ENCODE peak calls at places on chromosomes 4 and X, in eight cellular contexts. One of them, this sample, is unnamed.

GRCh38 chr4:126915999-126916625 is 716.6 kb upstream of the INTU start:
- DNase-seq in GM20000: no peak
- DNase-seq in GM19239: no peak
- DNase-seq in KBM-7: no peak
- DNase-seq in uterus: no peak
- DNase-seq in EL: no peak
- DNase-seq in NAMALWA: no peak
- DNase-seq in stimulated activated effector memory CD8-positive, alpha-beta T cell treated with anti-CD3 and anti-CD28 coated beads, Interleukin-12 subunit alpha, Interleukin-12 subunit beta, amount 100 ng/mL, for 72 hours: no peak
- DNase-seq in this sample: no peak

GRCh38 chrX:153438522-153438921 is 7.3 kb downstream of the TREX2 start:
- DNase-seq in GM20000: no peak
- DNase-seq in GM19239: no peak
- DNase-seq in KBM-7: peak
- DNase-seq in uterus: no peak
- DNase-seq in EL: peak
- DNase-seq in NAMALWA: peak
- DNase-seq in stimulated activated effector memory CD8-positive, alpha-beta T cell treated with anti-CD3 and anti-CD28 coated beads, Interleukin-12 subunit alpha, Interleukin-12 subunit beta, amount 100 ng/mL, for 72 hours: no peak
- DNase-seq in this sample: peak

GRCh38 chr4:2354127-2354526 is 64.3 kb downstream of the ZFYVE28 start:
- DNase-seq in GM20000: no peak
- DNase-seq in GM19239: no peak
- DNase-seq in KBM-7: no peak
- DNase-seq in uterus: peak
- DNase-seq in EL: no peak
- DNase-seq in NAMALWA: peak
- DNase-seq in stimulated activated effector memory CD8-positive, alpha-beta T cell treated with anti-CD3 and anti-CD28 coated beads, Interleukin-12 subunit alpha, Interleukin-12 subunit beta, amount 100 ng/mL, for 72 hours: no peak
- DNase-seq in this sample: peak

GRCh38 chr4:156633846-156634245 is 337.8 kb downstream of the PDGFC start:
- DNase-seq in GM20000: no peak
- DNase-seq in GM19239: no peak
- DNase-seq in KBM-7: no peak
- DNase-seq in uterus: no peak
- DNase-seq in EL: no peak
- DNase-seq in NAMALWA: no peak
- DNase-seq in stimulated activated effector memory CD8-positive, alpha-beta T cell treated with anti-CD3 and anti-CD28 coated beads, Interleukin-12 subunit alpha, Interleukin-12 subunit beta, amount 100 ng/mL, for 72 hours: no peak
- DNase-seq in this sample: no peak

GRCh38 chrX:25344191-25344936 is 328.6 kb upstream of the ARX start:
- DNase-seq in GM20000: no peak
- DNase-seq in GM19239: no peak
- DNase-seq in KBM-7: no peak
- DNase-seq in uterus: no peak
- DNase-seq in EL: no peak
- DNase-seq in NAMALWA: no peak
- DNase-seq in stimulated activated effector memory CD8-positive, alpha-beta T cell treated with anti-CD3 and anti-CD28 coated beads, Interleukin-12 subunit alpha, Interleukin-12 subunit beta, amount 100 ng/mL, for 72 hours: no peak
- DNase-seq in this sample: no peak

GRCh38 chr4:81021526-81021944 is 9.0 kb upstream of the BMP3 start:
- DNase-seq in GM20000: no peak
- DNase-seq in GM19239: no peak
- DNase-seq in KBM-7: no peak
- DNase-seq in uterus: no peak
- DNase-seq in EL: no peak
- DNase-seq in NAMALWA: no peak
- DNase-seq in stimulated activated effector memory CD8-positive, alpha-beta T cell treated with anti-CD3 and anti-CD28 coated beads, Interleukin-12 subunit alpha, Interleukin-12 subunit beta, amount 100 ng/mL, for 72 hours: no peak
- DNase-seq in this sample: no peak

GRCh38 chrX:10726647-10727046 is 106.3 kb upstream of the MID1 start:
- DNase-seq in GM20000: no peak
- DNase-seq in GM19239: no peak
- DNase-seq in KBM-7: no peak
- DNase-seq in uterus: no peak
- DNase-seq in EL: peak
- DNase-seq in NAMALWA: no peak
- DNase-seq in stimulated activated effector memory CD8-positive, alpha-beta T cell treated with anti-CD3 and anti-CD28 coated beads, Interleukin-12 subunit alpha, Interleukin-12 subunit beta, amount 100 ng/mL, for 72 hours: no peak
- DNase-seq in this sample: no peak

GRCh38 chr4:57426779-57427395 is 316.7 kb upstream of the IGFBP7 start:
- DNase-seq in GM20000: peak
- DNase-seq in GM19239: peak
- DNase-seq in KBM-7: peak
- DNase-seq in uterus: no peak
- DNase-seq in EL: peak
- DNase-seq in NAMALWA: peak
- DNase-seq in stimulated activated effector memory CD8-positive, alpha-beta T cell treated with anti-CD3 and anti-CD28 coated beads, Interleukin-12 subunit alpha, Interleukin-12 subunit beta, amount 100 ng/mL, for 72 hours: no peak
- DNase-seq in this sample: peak

GRCh38 chr4:7103031-7103598 is 35.3 kb upstream of the GRPEL1 start:
- DNase-seq in GM20000: peak
- DNase-seq in GM19239: peak
- DNase-seq in KBM-7: peak
- DNase-seq in uterus: peak
- DNase-seq in EL: peak
- DNase-seq in NAMALWA: peak
- DNase-seq in stimulated activated effector memory CD8-positive, alpha-beta T cell treated with anti-CD3 and anti-CD28 coated beads, Interleukin-12 subunit alpha, Interleukin-12 subunit beta, amount 100 ng/mL, for 72 hours: peak
- DNase-seq in this sample: peak

GRCh38 chr4:25856756-25857155 is 6.0 kb downstream of the SEL1L3 start:
- DNase-seq in GM20000: no peak
- DNase-seq in GM19239: no peak
- DNase-seq in KBM-7: no peak
- DNase-seq in uterus: no peak
- DNase-seq in EL: no peak
- DNase-seq in NAMALWA: no peak
- DNase-seq in stimulated activated effector memory CD8-positive, alpha-beta T cell treated with anti-CD3 and anti-CD28 coated beads, Interleukin-12 subunit alpha, Interleukin-12 subunit beta, amount 100 ng/mL, for 72 hours: no peak
- DNase-seq in this sample: no peak

GRCh38 chr4:10157478-10158354 is 41.1 kb upstream of the WDR1 start:
- DNase-seq in GM20000: peak
- DNase-seq in GM19239: peak
- DNase-seq in KBM-7: peak
- DNase-seq in uterus: peak
- DNase-seq in EL: peak
- DNase-seq in NAMALWA: peak
- DNase-seq in stimulated activated effector memory CD8-positive, alpha-beta T cell treated with anti-CD3 and anti-CD28 coated beads, Interleukin-12 subunit alpha, Interleukin-12 subunit beta, amount 100 ng/mL, for 72 hours: no peak
- DNase-seq in this sample: peak

GRCh38 chr4:46124773-46125172 is 919 bp upstream of the GABRG1 start:
- DNase-seq in GM20000: no peak
- DNase-seq in GM19239: no peak
- DNase-seq in KBM-7: no peak
- DNase-seq in uterus: no peak
- DNase-seq in EL: no peak
- DNase-seq in NAMALWA: peak
- DNase-seq in stimulated activated effector memory CD8-positive, alpha-beta T cell treated with anti-CD3 and anti-CD28 coated beads, Interleukin-12 subunit alpha, Interleukin-12 subunit beta, amount 100 ng/mL, for 72 hours: no peak
- DNase-seq in this sample: peak

GRCh38 chrX:111519215-111519614 is 7.8 kb downstream of the SERTM2 start:
- DNase-seq in GM20000: no peak
- DNase-seq in GM19239: no peak
- DNase-seq in KBM-7: peak
- DNase-seq in uterus: no peak
- DNase-seq in EL: no peak
- DNase-seq in NAMALWA: no peak
- DNase-seq in stimulated activated effector memory CD8-positive, alpha-beta T cell treated with anti-CD3 and anti-CD28 coated beads, Interleukin-12 subunit alpha, Interleukin-12 subunit beta, amount 100 ng/mL, for 72 hours: no peak
- DNase-seq in this sample: peak

GRCh38 chr4:133555671-133556070 is 406.6 kb downstream of the PCDH10 start:
- DNase-seq in GM20000: no peak
- DNase-seq in GM19239: no peak
- DNase-seq in KBM-7: no peak
- DNase-seq in uterus: no peak
- DNase-seq in EL: peak
- DNase-seq in NAMALWA: no peak
- DNase-seq in stimulated activated effector memory CD8-positive, alpha-beta T cell treated with anti-CD3 and anti-CD28 coated beads, Interleukin-12 subunit alpha, Interleukin-12 subunit beta, amount 100 ng/mL, for 72 hours: no peak
- DNase-seq in this sample: no peak

GRCh38 chr4:154376461-154376860 is 115.1 kb downstream of the DCHS2 start:
- DNase-seq in GM20000: no peak
- DNase-seq in GM19239: no peak
- DNase-seq in KBM-7: no peak
- DNase-seq in uterus: no peak
- DNase-seq in EL: no peak
- DNase-seq in NAMALWA: no peak
- DNase-seq in stimulated activated effector memory CD8-positive, alpha-beta T cell treated with anti-CD3 and anti-CD28 coated beads, Interleukin-12 subunit alpha, Interleukin-12 subunit beta, amount 100 ng/mL, for 72 hours: no peak
- DNase-seq in this sample: no peak

GRCh38 chr4:65580551-65580950 is 89.7 kb downstream of the EPHA5 start:
- DNase-seq in GM20000: no peak
- DNase-seq in GM19239: no peak
- DNase-seq in KBM-7: no peak
- DNase-seq in uterus: no peak
- DNase-seq in EL: peak
- DNase-seq in NAMALWA: no peak
- DNase-seq in stimulated activated effector memory CD8-positive, alpha-beta T cell treated with anti-CD3 and anti-CD28 coated beads, Interleukin-12 subunit alpha, Interleukin-12 subunit beta, amount 100 ng/mL, for 72 hours: no peak
- DNase-seq in this sample: no peak

GRCh38 chrX:54865208-54865607 is 55.4 kb upstream of the TRO start:
- DNase-seq in GM20000: no peak
- DNase-seq in GM19239: no peak
- DNase-seq in KBM-7: peak
- DNase-seq in uterus: no peak
- DNase-seq in EL: no peak
- DNase-seq in NAMALWA: peak
- DNase-seq in stimulated activated effector memory CD8-positive, alpha-beta T cell treated with anti-CD3 and anti-CD28 coated beads, Interleukin-12 subunit alpha, Interleukin-12 subunit beta, amount 100 ng/mL, for 72 hours: no peak
- DNase-seq in this sample: peak

GRCh38 chr4:66465111-66465510 is 794.8 kb upstream of the EPHA5 start:
- DNase-seq in GM20000: no peak
- DNase-seq in GM19239: no peak
- DNase-seq in KBM-7: no peak
- DNase-seq in uterus: no peak
- DNase-seq in EL: peak
- DNase-seq in NAMALWA: no peak
- DNase-seq in stimulated activated effector memory CD8-positive, alpha-beta T cell treated with anti-CD3 and anti-CD28 coated beads, Interleukin-12 subunit alpha, Interleukin-12 subunit beta, amount 100 ng/mL, for 72 hours: no peak
- DNase-seq in this sample: no peak

GRCh38 chr4:165394275-165394674 is 15.5 kb downstream of the CPE start:
- DNase-seq in GM20000: no peak
- DNase-seq in GM19239: no peak
- DNase-seq in KBM-7: no peak
- DNase-seq in uterus: no peak
- DNase-seq in EL: peak
- DNase-seq in NAMALWA: no peak
- DNase-seq in stimulated activated effector memory CD8-positive, alpha-beta T cell treated with anti-CD3 and anti-CD28 coated beads, Interleukin-12 subunit alpha, Interleukin-12 subunit beta, amount 100 ng/mL, for 72 hours: no peak
- DNase-seq in this sample: no peak

GRCh38 chr4:180437601-180438000 is 1805.6 kb upstream of the TENM3 start:
- DNase-seq in GM20000: no peak
- DNase-seq in GM19239: no peak
- DNase-seq in KBM-7: peak
- DNase-seq in uterus: no peak
- DNase-seq in EL: no peak
- DNase-seq in NAMALWA: no peak
- DNase-seq in stimulated activated effector memory CD8-positive, alpha-beta T cell treated with anti-CD3 and anti-CD28 coated beads, Interleukin-12 subunit alpha, Interleukin-12 subunit beta, amount 100 ng/mL, for 72 hours: no peak
- DNase-seq in this sample: peak

GRCh38 chr4:105022811-105023667 is 123.6 kb upstream of the TET2 start:
- DNase-seq in GM20000: no peak
- DNase-seq in GM19239: no peak
- DNase-seq in KBM-7: peak
- DNase-seq in uterus: no peak
- DNase-seq in EL: peak
- DNase-seq in NAMALWA: no peak
- DNase-seq in stimulated activated effector memory CD8-positive, alpha-beta T cell treated with anti-CD3 and anti-CD28 coated beads, Interleukin-12 subunit alpha, Interleukin-12 subunit beta, amount 100 ng/mL, for 72 hours: no peak
- DNase-seq in this sample: peak

GRCh38 chr4:6885953-6886557 is 23.6 kb upstream of the TBC1D14 start:
- DNase-seq in GM20000: no peak
- DNase-seq in GM19239: no peak
- DNase-seq in KBM-7: peak
- DNase-seq in uterus: peak
- DNase-seq in EL: peak
- DNase-seq in NAMALWA: peak
- DNase-seq in stimulated activated effector memory CD8-positive, alpha-beta T cell treated with anti-CD3 and anti-CD28 coated beads, Interleukin-12 subunit alpha, Interleukin-12 subunit beta, amount 100 ng/mL, for 72 hours: no peak
- DNase-seq in this sample: peak

GRCh38 chr4:38939150-38939549 is 71.5 kb downstream of the FAM114A1 start:
- DNase-seq in GM20000: peak
- DNase-seq in GM19239: peak
- DNase-seq in KBM-7: no peak
- DNase-seq in uterus: no peak
- DNase-seq in EL: no peak
- DNase-seq in NAMALWA: no peak
- DNase-seq in stimulated activated effector memory CD8-positive, alpha-beta T cell treated with anti-CD3 and anti-CD28 coated beads, Interleukin-12 subunit alpha, Interleukin-12 subunit beta, amount 100 ng/mL, for 72 hours: no peak
- DNase-seq in this sample: no peak

GRCh38 chr4:175330236-175330635 is 412.1 kb downstream of the ADAM29 start:
- DNase-seq in GM20000: no peak
- DNase-seq in GM19239: no peak
- DNase-seq in KBM-7: no peak
- DNase-seq in uterus: no peak
- DNase-seq in EL: peak
- DNase-seq in NAMALWA: no peak
- DNase-seq in stimulated activated effector memory CD8-positive, alpha-beta T cell treated with anti-CD3 and anti-CD28 coated beads, Interleukin-12 subunit alpha, Interleukin-12 subunit beta, amount 100 ng/mL, for 72 hours: no peak
- DNase-seq in this sample: no peak

GRCh38 chrX:50638123-50638522 is 167.5 kb upstream of the DGKK start:
- DNase-seq in GM20000: no peak
- DNase-seq in GM19239: no peak
- DNase-seq in KBM-7: no peak
- DNase-seq in uterus: peak
- DNase-seq in EL: no peak
- DNase-seq in NAMALWA: no peak
- DNase-seq in stimulated activated effector memory CD8-positive, alpha-beta T cell treated with anti-CD3 and anti-CD28 coated beads, Interleukin-12 subunit alpha, Interleukin-12 subunit beta, amount 100 ng/mL, for 72 hours: no peak
- DNase-seq in this sample: no peak

GRCh38 chr4:44740201-44740600 is 13.8 kb upstream of the GNPDA2 start:
- DNase-seq in GM20000: no peak
- DNase-seq in GM19239: no peak
- DNase-seq in KBM-7: no peak
- DNase-seq in uterus: no peak
- DNase-seq in EL: no peak
- DNase-seq in NAMALWA: no peak
- DNase-seq in stimulated activated effector memory CD8-positive, alpha-beta T cell treated with anti-CD3 and anti-CD28 coated beads, Interleukin-12 subunit alpha, Interleukin-12 subunit beta, amount 100 ng/mL, for 72 hours: no peak
- DNase-seq in this sample: no peak

This sample was measured in NB4.